ENCODE peak calls at places on chromosomes 6 and 20, in ten cellular contexts. X is sigmoid colon, A is A549, N is adrenal gland, J is Peyer's patch, D is uterus, U is stomach, Z is IMR-90, H is tibial nerve, G is K562. O is an unnamed sample.

GRCh38 chr6:169955796-169956493 is 204.5 kb downstream of the ERMARD start:
- DNase-seq in X (peak; percentile 61), A (no peak), N (no peak), J (peak; percentile 38), D (no peak), U (peak; percentile 16), Z (no peak), H (no peak), G (no peak), O (no peak)

GRCh38 chr6:17867880-17868279 is 119.6 kb downstream of the KIF13A start:
- DNase-seq in X (no peak), A (no peak), N (peak; percentile 39), J (no peak), D (no peak), U (no peak), Z (peak; percentile 81), H (no peak), G (no peak), O (no peak)

GRCh38 chr6:135722182-135722581 is 129.3 kb upstream of the PDE7B start:
- DNase-seq in X (no peak), A (peak; percentile 18), N (no peak), J (no peak), D (no peak), U (no peak), Z (peak; percentile 45), H (no peak), G (no peak), O (no peak)

GRCh38 chr6:25442898-25443297 is 163.7 kb downstream of the CARMIL1 start:
- DNase-seq in X (no peak), A (no peak), N (no peak), J (no peak), D (no peak), U (no peak), Z (peak; percentile 8), H (no peak), G (no peak), O (no peak)

GRCh38 chr20:31746068-31746878 is 7.2 kb downstream of the TPX2 start:
- DNase-seq in X (no peak), A (no peak), N (no peak), J (no peak), D (no peak), U (no peak), Z (no peak), H (no peak), G (no peak), O (no peak)

GRCh38 chr20:58603656-58604184 is 47.4 kb upstream of the STX16 start:
- DNase-seq in X (no peak), A (no peak), N (no peak), J (no peak), D (no peak), U (no peak), Z (peak; percentile 61), H (no peak), G (no peak), O (no peak)

GRCh38 chr20:52493177-52493711 is 301.7 kb upstream of the ZFP64 start:
- DNase-seq in X (no peak), A (no peak), N (peak; percentile 21), J (no peak), D (peak; percentile 14), U (no peak), Z (peak; percentile 36), H (no peak), G (no peak), O (peak; percentile 5)

GRCh38 chr6:111862314-111862713 is 10.9 kb downstream of the FYN start:
- DNase-seq in X (no peak), A (no peak), N (no peak), J (no peak), D (no peak), U (no peak), Z (no peak), H (no peak), G (no peak), O (no peak)

GRCh38 chr6:40425192-40425919 is 161.8 kb downstream of the LRFN2 start:
- DNase-seq in X (no peak), A (no peak), N (peak; percentile 30), J (no peak), D (no peak), U (peak; percentile 46), Z (no peak), H (no peak), G (no peak), O (no peak)

GRCh38 chr6:2783188-2783957 is 18.2 kb downstream of the WRNIP1 start:
- DNase-seq in X (no peak), A (no peak), N (no peak), J (no peak), D (no peak), U (no peak), Z (peak; percentile 34), H (no peak), G (peak; percentile 63), O (no peak)

DNA sequence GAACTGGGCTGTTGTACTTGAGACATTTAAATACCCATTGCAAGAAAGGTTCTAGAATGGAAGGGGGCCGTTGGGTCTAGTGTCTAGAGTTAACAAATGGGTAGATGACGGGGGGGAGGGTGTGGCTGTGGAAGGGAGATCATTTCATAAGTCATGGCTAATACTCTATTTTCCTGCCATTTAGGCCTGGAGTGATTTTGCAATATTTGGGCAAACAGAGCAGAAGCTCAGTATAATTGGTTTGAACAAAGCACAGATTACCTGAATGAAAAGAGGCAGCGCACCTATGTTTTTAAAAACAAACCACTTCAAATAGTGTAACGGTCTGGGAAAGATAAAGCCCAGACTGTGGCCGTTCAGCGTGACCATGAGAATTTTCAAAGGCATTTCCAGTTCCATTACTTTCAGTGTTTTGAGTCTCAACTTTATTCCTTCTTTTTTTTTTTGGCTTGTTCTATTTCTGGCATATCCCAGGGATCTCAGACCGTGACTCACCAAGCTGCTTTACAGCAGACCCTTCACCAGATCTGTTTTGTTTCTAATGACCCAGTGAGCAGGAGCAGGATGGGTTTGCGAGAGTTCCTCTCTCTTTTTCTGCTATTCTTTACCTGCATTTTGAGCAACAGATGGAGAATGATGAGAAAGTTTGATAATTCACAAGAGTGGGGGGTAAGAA is 73.7 kb downstream of the LYRM2 start:
- DNase-seq in X (no peak), A (no peak), N (peak; percentile 22), J (no peak), D (peak; percentile 24), U (no peak), Z (no peak), H (peak; percentile 18), G (no peak), O (no peak)
- H3K4me1 ChIP-seq in X (peaks cover 14% of the 10 kb centered on the region), A (no peaks in the 10 kb centered on the region), N (peaks cover 4% of the 10 kb centered on the region), J (no peaks in the 10 kb centered on the region), D (peaks cover 4% of the 10 kb centered on the region), U (peaks cover 15% of the 10 kb centered on the region), Z (no peaks in the 10 kb centered on the region), H (no peaks in the 10 kb centered on the region), G (no peaks in the 10 kb centered on the region), O (peaks cover 7% of the 10 kb centered on the region)

GRCh38 chr6:36334832-36335459 is 1.7 kb downstream of the BNIP5 start:
- DNase-seq in X (no peak), A (no peak), N (no peak), J (peak; percentile 67), D (no peak), U (peak; percentile 50), Z (no peak), H (no peak), G (no peak), O (peak; percentile 65)
- TF ChIP-seq POLR2A in X (no peak), A (no peak), N (no peak), J (peak; percentile 52), D (no peak), U (no peak), Z (no peak), H (no peak), G (no peak), O (no peak)

GRCh38 chr6:116101298-116101718 is 655 bp downstream of the NT5DC1 start:
- DNase-seq in X (no peak), A (no peak), N (peak; percentile 91), J (no peak), D (no peak), U (no peak), Z (no peak), H (peak; percentile 61), G (peak; percentile 59), O (no peak)

GRCh38 chr6:116101790-116102189 is 1.1 kb downstream of the NT5DC1 start:
- DNase-seq in X (no peak), A (no peak), N (no peak), J (no peak), D (no peak), U (no peak), Z (no peak), H (no peak), G (no peak), O (no peak)

GRCh38 chr6:116105247-116105646 is 4.6 kb downstream of the NT5DC1 start:
- DNase-seq in X (no peak), A (no peak), N (no peak), J (no peak), D (no peak), U (no peak), Z (no peak), H (no peak), G (no peak), O (no peak)

GRCh38 chr6:116100419-116101297 is at the start of gene NT5DC1:
- DNase-seq in X (peak; percentile 88), A (peak; percentile 78), N (peak; percentile 83), J (peak; percentile 94), D (peak; percentile 79), U (peak; percentile 88), Z (peak; percentile 67), H (peak; percentile 51), G (peak; percentile 89), O (peak; percentile 91)

DNA sequence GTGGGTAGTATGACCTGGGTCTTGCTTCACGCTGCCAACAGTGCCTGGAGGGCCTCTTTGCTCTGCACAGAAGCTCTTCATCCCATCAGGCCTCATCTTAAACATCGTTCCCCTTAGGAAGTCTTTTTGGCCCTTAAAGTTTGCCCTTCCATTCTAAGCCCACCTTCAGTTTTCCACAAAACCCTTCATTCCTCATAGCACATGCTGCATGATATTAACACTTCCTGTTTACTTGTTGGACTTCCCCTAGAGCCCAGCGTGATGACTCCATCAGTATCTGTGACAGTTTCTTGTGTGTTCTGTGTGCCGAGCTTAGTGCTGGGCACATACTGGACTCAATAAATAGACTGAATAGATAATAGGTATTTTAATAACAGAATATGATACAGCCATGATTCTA is 2.2 kb downstream of the NT5DC1 start:
- DNase-seq in X (no peak), A (no peak), N (no peak), J (no peak), D (no peak), U (no peak), Z (no peak), H (no peak), G (no peak), O (no peak)
- H3K4me3 ChIP-seq in X (no peak overlapping the region), A (no peak overlapping the region), N (no peak overlapping the region), J (no peak overlapping the region), D (no peak overlapping the region), U (no peak overlapping the region), Z (no peak overlapping the region), H (no peak overlapping the region), G (no peak overlapping the region), O (no peak overlapping the region)

DNA sequence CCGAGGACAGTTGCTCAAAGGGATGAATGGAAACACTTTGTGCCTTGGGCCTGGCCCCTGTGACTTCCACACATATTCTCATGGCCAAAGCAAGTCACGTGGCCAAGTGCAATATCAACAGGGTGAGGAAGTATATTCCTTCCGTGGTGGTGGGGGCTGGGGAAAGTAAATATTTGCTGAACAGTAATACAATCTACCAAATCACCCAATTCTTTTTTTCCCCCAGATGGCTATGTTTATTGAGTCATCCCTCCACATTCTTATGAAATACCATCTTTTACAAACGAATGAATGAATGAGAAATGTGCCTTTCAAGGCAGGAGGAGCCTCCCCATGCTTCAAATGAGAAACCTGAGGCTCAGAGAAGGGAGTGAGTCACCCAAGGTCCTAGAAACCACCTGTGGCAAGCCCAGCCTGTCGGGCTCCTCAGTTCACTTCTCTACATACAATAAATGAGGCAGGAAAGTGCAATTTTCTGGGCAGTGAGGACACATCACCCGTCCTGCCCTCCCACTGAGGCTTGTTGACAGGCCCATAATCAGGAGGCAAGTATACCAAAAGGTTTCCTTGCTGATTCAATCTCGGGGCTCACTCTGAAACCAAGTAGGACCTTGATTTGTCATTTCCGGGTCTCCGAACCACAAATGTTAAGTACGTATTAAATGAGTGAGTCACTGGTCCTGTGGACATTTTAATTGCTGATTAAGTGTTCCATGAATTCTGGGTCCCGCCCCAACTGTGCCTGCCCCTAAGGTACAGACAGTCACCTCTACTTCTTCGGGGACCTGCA is 25.3 kb upstream of the TOP1 start:
- DNase-seq in X (peak; percentile 94), A (peak; percentile 90), N (peak; percentile 82), J (peak; percentile 79), D (peak; percentile 70), U (peak; percentile 74), Z (peak; percentile 99), H (peak; percentile 90), G (peak; percentile 61), O (peak; percentile 92)
- H3K4me1 ChIP-seq in X (peaks cover 19% of the 10 kb centered on the region), A (peaks cover 48% of the 10 kb centered on the region), N (peaks cover 20% of the 10 kb centered on the region), J (peaks cover 42% of the 10 kb centered on the region), D (no peaks in the 10 kb centered on the region), U (peaks cover 47% of the 10 kb centered on the region), Z (peaks cover 27% of the 10 kb centered on the region), H (peaks cover 26% of the 10 kb centered on the region), G (peaks cover 45% of the 10 kb centered on the region), O (peaks cover 34% of the 10 kb centered on the region)

O was measured in body of pancreas.